ENCODE peak calls at places on chromosomes 5 and 9, in eight cellular contexts. L, R, O, K, C, Q, D and I are unnamed samples.

GRCh38 chr5:91052977-91053732 is 330.0 kb downstream of the ARRDC3 start:
- DNase-seq in L (no peak), R (no peak), O (no peak), K (no peak), C (no peak), Q (no peak), D (no peak), I (no peak)

GRCh38 chr5:54820346-54820745 is 165.0 kb downstream of the ESM1 start:
- DNase-seq in L (no peak), R (no peak), O (no peak), K (no peak), C (no peak), Q (no peak), D (no peak), I (no peak)

GRCh38 chr5:68378204-68378830 is 162.8 kb downstream of the PIK3R1 start:
- DNase-seq in L (no peak), R (no peak), O (no peak), K (no peak), C (no peak), Q (no peak), D (no peak), I (no peak)

GRCh38 chr5:99926463-99926862 is 608.7 kb upstream of the FAM174A start:
- DNase-seq in L (no peak), R (no peak), O (no peak), K (no peak), C (no peak), Q (no peak), D (no peak), I (no peak)

GRCh38 chr9:21576331-21577189 is 94.4 kb upstream of the IFNE start:
- DNase-seq in L (peak), R (no peak), O (no peak), K (peak), C (peak), Q (no peak), D (no peak), I (no peak)

GRCh38 chr9:98903938-98904560 is 39.7 kb upstream of the COL15A1 start:
- DNase-seq in L (no peak), R (no peak), O (peak), K (no peak), C (no peak), Q (no peak), D (no peak), I (no peak)

GRCh38 chr9:21252727-21253547 is 13.1 kb upstream of the IFNA14 start:
- DNase-seq in L (peak), R (peak), O (peak), K (no peak), C (peak), Q (peak), D (no peak), I (no peak)

GRCh38 chr5:148740966-148741742 is 85.3 kb upstream of the ADRB2 start:
- DNase-seq in L (peak), R (no peak), O (no peak), K (peak), C (peak), Q (peak), D (no peak), I (peak)

GRCh38 chr5:32869216-32869615 is 158.1 kb downstream of the NPR3 start:
- DNase-seq in L (no peak), R (no peak), O (no peak), K (peak), C (peak), Q (no peak), D (no peak), I (peak)

GRCh38 chr9:78103971-78104433 is 72.4 kb upstream of the GNAQ start:
- DNase-seq in L (no peak), R (no peak), O (peak), K (no peak), C (no peak), Q (no peak), D (no peak), I (no peak)

GRCh38 chr5:172447646-172448365 is 6.5 kb downstream of the SH3PXD2B start:
- DNase-seq in L (no peak), R (no peak), O (no peak), K (no peak), C (no peak), Q (no peak), D (no peak), I (no peak)

GRCh38 chr5:130110333-130110732 is 206.1 kb downstream of the CHSY3 start:
- DNase-seq in L (no peak), R (no peak), O (no peak), K (no peak), C (no peak), Q (no peak), D (no peak), I (no peak)

GRCh38 chr5:28523887-28524637 is 1485.7 kb upstream of the CDH9 start:
- DNase-seq in L (no peak), R (no peak), O (no peak), K (peak), C (no peak), Q (no peak), D (no peak), I (peak)

GRCh38 chr9:4344946-4345345 is 45.1 kb upstream of the GLIS3 start:
- DNase-seq in L (no peak), R (no peak), O (no peak), K (no peak), C (no peak), Q (no peak), D (peak), I (no peak)

GRCh38 chr5:174910245-174910737 is 185.9 kb downstream of the MSX2 start:
- DNase-seq in L (peak), R (peak), O (peak), K (peak), C (peak), Q (peak), D (peak), I (peak)

GRCh38 chr5:158409507-158409906 is 550.6 kb upstream of the CLINT1 start:
- DNase-seq in L (no peak), R (no peak), O (no peak), K (no peak), C (no peak), Q (no peak), D (no peak), I (no peak)

GRCh38 chr9:135515083-135515511 is 6.1 kb upstream of the LCN1 start:
- DNase-seq in L (no peak), R (no peak), O (no peak), K (no peak), C (no peak), Q (no peak), D (no peak), I (no peak)

GRCh38 chr5:149062371-149063016 is 368 bp downstream of the SH3TC2 start:
- DNase-seq in L (peak), R (no peak), O (peak), K (no peak), C (peak), Q (no peak), D (no peak), I (peak)

GRCh38 chr5:132850066-132850465 is 16.2 kb downstream of the GDF9 start:
- DNase-seq in L (no peak), R (no peak), O (no peak), K (no peak), C (peak), Q (no peak), D (no peak), I (no peak)

GRCh38 chr5:143699121-143699520 is 112.8 kb upstream of the HMHB1 start:
- DNase-seq in L (no peak), R (no peak), O (no peak), K (no peak), C (no peak), Q (no peak), D (no peak), I (no peak)

GRCh38 chr5:7857918-7858632 is 7.1 kb upstream of the CFAP90 start:
- DNase-seq in L (no peak), R (no peak), O (no peak), K (no peak), C (no peak), Q (no peak), D (no peak), I (no peak)

GRCh38 chr9:105373723-105374122 is 74.1 kb upstream of the FSD1L start:
- DNase-seq in L (no peak), R (no peak), O (no peak), K (no peak), C (no peak), Q (no peak), D (no peak), I (no peak)

GRCh38 chr9:79559501-79560181 is 12.1 kb upstream of the TLE4 start:
- DNase-seq in L (no peak), R (no peak), O (no peak), K (no peak), C (no peak), Q (peak), D (no peak), I (no peak)

GRCh38 chr9:91048739-91049138 is 247.1 kb downstream of the SYK start:
- DNase-seq in L (no peak), R (no peak), O (no peak), K (no peak), C (no peak), Q (no peak), D (no peak), I (no peak)

GRCh38 chr5:109102291-109102690 is 307.5 kb downstream of the PJA2 start:
- DNase-seq in L (no peak), R (no peak), O (no peak), K (no peak), C (peak), Q (no peak), D (no peak), I (no peak)

GRCh38 chr5:33614039-33614438 is 173.3 kb downstream of the TARS1 start:
- DNase-seq in L (no peak), R (no peak), O (no peak), K (no peak), C (no peak), Q (no peak), D (no peak), I (no peak)

GRCh38 chr5:2751592-2752021 is at the start of gene IRX2:
- DNase-seq in L (no peak), R (peak), O (peak), K (peak), C (peak), Q (no peak), D (no peak), I (no peak)

GRCh38 chr5:132020568-132021339 is 9.3 kb upstream of the ACSL6 start:
- DNase-seq in L (no peak), R (no peak), O (no peak), K (no peak), C (peak), Q (no peak), D (no peak), I (no peak)

GRCh38 chr9:127847155-127847463 is 7.3 kb downstream of the ENG start:
- DNase-seq in L (no peak), R (no peak), O (no peak), K (no peak), C (no peak), Q (no peak), D (no peak), I (no peak)

GRCh38 chr9:21653589-21653988 is 148.8 kb upstream of the MTAP start:
- DNase-seq in L (no peak), R (no peak), O (no peak), K (no peak), C (no peak), Q (no peak), D (no peak), I (no peak)

GRCh38 chr5:29162297-29162696 is 2031.2 kb upstream of the CDH6 start:
- DNase-seq in L (no peak), R (no peak), O (no peak), K (no peak), C (no peak), Q (no peak), D (no peak), I (no peak)

GRCh38 chr9:110688329-110688728 is 19.7 kb downstream of the MUSK start:
- DNase-seq in L (no peak), R (no peak), O (no peak), K (no peak), C (no peak), Q (no peak), D (no peak), I (no peak)